ENCODE peak calls at places on chromosomes 13 and 19, in ten cellular contexts. U is neural crest cell, Z is fibroblast of the aortic adventitia, V is heart right ventricle, I is RWPE2, Y is body of pancreas, L is adrenal gland, J is lower leg skin, W is foreskin fibroblast, F is neural progenitor cell. K is an unnamed sample.

GRCh38 chr19:5805465-5806132 is 732 bp downstream of the NRTN start:
- DNase-seq in U (peak; percentile 94), Z (peak; percentile 24), V (peak; percentile 58), I (no peak), Y (peak; percentile 90), L (peak; percentile 85), J (peak; percentile 93), W (no peak), F (peak; percentile 97), K (peak; percentile 92)

GRCh38 chr19:47813304-47813994 is 8.3 kb upstream of the CRX start:
- DNase-seq in U (peak; percentile 92), Z (peak; percentile 39), V (peak; percentile 65), I (no peak), Y (peak; percentile 66), L (peak; percentile 73), J (peak; percentile 90), W (peak; percentile 12), F (peak; percentile 95), K (peak; percentile 73)

GRCh38 chr13:44819245-44819644 is 170.0 kb downstream of the NUFIP1 start:
- DNase-seq in U (no peak), Z (peak; percentile 75), V (no peak), I (no peak), Y (no peak), L (no peak), J (no peak), W (peak; percentile 65), F (no peak), K (no peak)

GRCh38 chr13:95564091-95564490 is 11.6 kb downstream of the CLDN10 start:
- DNase-seq in U (no peak), Z (peak; percentile 54), V (no peak), I (no peak), Y (no peak), L (no peak), J (no peak), W (no peak), F (no peak), K (no peak)

GRCh38 chr19:38736036-38736412 is 8.2 kb downstream of the CAPN12 start:
- DNase-seq in U (no peak), Z (no peak), V (peak; percentile 29), I (peak; percentile 59), Y (peak; percentile 68), L (peak; percentile 75), J (no peak), W (no peak), F (peak; percentile 82), K (peak; percentile 76)

GRCh38 chr19:42270346-42271044 is 1.4 kb downstream of the CIC start:
- DNase-seq in U (no peak), Z (peak; percentile 85), V (peak; percentile 50), I (peak; percentile 89), Y (peak; percentile 54), L (peak; percentile 80), J (no peak), W (peak; percentile 73), F (no peak), K (peak; percentile 92)

GRCh38 chr13:53783466-53783865 is 754.9 kb downstream of the OLFM4 start:
- DNase-seq in U (no peak), Z (no peak), V (no peak), I (no peak), Y (no peak), L (no peak), J (no peak), W (no peak), F (no peak), K (no peak)

GRCh38 chr19:3982701-3983541 is 2.3 kb downstream of the EEF2 start:
- DNase-seq in U (no peak), Z (peak; percentile 45), V (peak; percentile 8), I (peak; percentile 67), Y (peak; percentile 17), L (peak; percentile 49), J (no peak), W (peak; percentile 64), F (no peak), K (peak; percentile 70)

GRCh38 chr13:76944457-76944856 is 3.9 kb upstream of the ACOD1 start:
- DNase-seq in U (no peak), Z (peak; percentile 70), V (no peak), I (no peak), Y (no peak), L (peak; percentile 55), J (no peak), W (peak; percentile 64), F (no peak), K (no peak)

GRCh38 chr13:26095846-26096245 is 44.0 kb upstream of the SHISA2 start:
- DNase-seq in U (no peak), Z (no peak), V (no peak), I (no peak), Y (no peak), L (no peak), J (no peak), W (no peak), F (no peak), K (no peak)

DNA sequence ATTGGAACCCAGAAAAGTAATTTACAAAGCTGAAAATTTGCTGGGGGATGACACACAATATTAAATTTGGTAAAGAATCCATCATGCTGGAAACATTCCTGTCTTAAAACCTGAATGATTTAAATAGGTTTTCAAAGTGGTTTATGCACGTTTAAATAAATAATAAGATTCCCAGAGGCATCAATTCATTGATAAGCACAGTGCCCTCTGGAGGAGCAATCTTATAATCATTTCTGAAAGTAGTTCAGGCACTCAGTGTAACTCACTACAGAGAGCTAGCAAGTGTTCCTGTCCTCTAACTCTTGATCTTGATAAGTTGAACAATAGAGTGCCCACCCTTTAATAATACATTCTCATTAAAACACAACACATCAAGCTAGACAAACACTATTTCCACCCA is 43.5 kb upstream of the SHISA2 start:
- DNase-seq in U (no peak), Z (no peak), V (no peak), I (no peak), Y (no peak), L (no peak), J (no peak), W (no peak), F (no peak), K (no peak)
- TF ChIP-seq CTCF in U (no peak), Z (no peak), V (no peak), I (peak; percentile 40), Y (no peak), L (no peak), J (no peak), W (no peak), F (peak; percentile 50), K (no peak)

GRCh38 chr13:30129411-30129810 is 177.9 kb downstream of the KATNAL1 start:
- DNase-seq in U (no peak), Z (no peak), V (no peak), I (no peak), Y (no peak), L (no peak), J (no peak), W (no peak), F (no peak), K (no peak)

GRCh38 chr13:30125422-30126073 is 181.8 kb downstream of the KATNAL1 start:
- DNase-seq in U (no peak), Z (peak; percentile 96), V (no peak), I (no peak), Y (no peak), L (peak; percentile 22), J (no peak), W (peak; percentile 95), F (no peak), K (peak; percentile 90)

GRCh38 chr13:30128591-30128990 is 178.8 kb downstream of the KATNAL1 start:
- DNase-seq in U (no peak), Z (no peak), V (no peak), I (no peak), Y (no peak), L (no peak), J (no peak), W (no peak), F (no peak), K (no peak)

GRCh38 chr13:30128095-30128494 is 179.3 kb downstream of the KATNAL1 start:
- DNase-seq in U (no peak), Z (peak; percentile 43), V (no peak), I (no peak), Y (no peak), L (no peak), J (no peak), W (no peak), F (no peak), K (no peak)

DNA sequence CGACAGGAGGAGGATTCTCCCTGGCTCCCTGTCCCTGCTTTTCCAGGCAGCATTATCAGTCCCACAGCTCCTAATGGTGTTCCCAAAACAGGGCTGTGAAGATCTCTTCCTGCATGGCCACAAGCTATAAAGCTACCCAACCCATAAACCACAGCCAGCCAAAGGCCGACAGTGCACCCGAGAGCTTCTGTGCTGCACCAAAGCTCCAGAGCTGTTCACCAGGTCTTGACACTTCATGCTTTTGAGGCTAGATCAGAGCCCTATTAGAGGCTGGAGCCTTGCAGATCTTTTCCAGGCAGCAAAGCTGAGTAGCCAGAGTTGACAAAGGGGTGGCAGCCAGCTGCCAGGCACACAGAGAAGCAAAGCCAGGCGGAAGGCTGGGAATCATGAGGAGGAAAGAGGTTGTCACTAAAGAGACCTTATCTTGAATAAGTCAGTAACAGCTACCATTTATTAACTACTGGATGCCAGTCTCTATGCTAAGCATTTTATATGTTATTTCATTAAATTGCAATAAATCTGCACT is 180.4 kb downstream of the KATNAL1 start:
- DNase-seq in U (no peak), Z (no peak), V (no peak), I (no peak), Y (no peak), L (no peak), J (no peak), W (peak; percentile 91), F (no peak), K (no peak)
- TF ChIP-seq CTCF in U (no peak), Z (no peak), V (no peak), I (no peak), Y (no peak), L (no peak), J (no peak), W (no peak), F (no peak), K (no peak)

GRCh38 chr13:30617315-30618185 is at the start of gene USPL1:
- DNase-seq in U (peak; percentile 93), Z (peak; percentile 99), V (peak; percentile 99), I (peak; percentile 96), Y (peak; percentile 99), L (peak; percentile 98), J (peak; percentile 100), W (peak; percentile 100), F (peak; percentile 99), K (peak; percentile 99)
- TF ChIP-seq CTCF in U (peak; percentile 55), Z (peak; percentile 24), V (peak; percentile 43), I (no peak), Y (peak; percentile 84), L (peak; percentile 67), J (no peak), W (no peak), F (peak; percentile 36), K (no peak)

DNA sequence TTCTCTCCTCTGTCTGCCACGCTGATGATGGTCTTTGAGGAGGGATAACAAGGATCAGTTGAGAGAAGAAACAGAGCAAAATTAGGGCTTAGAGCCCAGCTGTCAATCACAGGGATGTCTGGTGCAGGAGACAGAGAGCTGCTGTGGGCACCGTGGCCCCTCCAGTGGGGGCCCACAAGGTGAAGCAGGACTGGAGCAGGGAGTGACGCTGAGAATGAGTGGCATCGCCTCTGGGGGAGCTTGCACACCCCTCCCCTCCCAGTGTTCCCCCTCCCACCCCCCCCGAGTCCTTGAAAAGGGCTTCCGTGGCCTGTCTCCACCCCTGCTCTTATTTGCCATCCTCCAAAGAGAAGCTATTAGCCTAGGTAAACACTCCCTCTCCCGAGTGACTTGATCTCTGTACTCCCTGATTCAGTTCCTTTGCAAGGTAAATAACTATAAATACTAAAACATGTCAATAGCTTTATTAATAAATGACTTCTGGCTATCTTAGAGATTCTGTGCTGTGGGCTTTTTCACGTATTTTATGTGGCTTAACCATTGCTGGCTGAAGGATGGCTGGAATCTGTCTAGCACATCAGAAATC is 440.0 kb downstream of the ZNF536 start:
- DNase-seq in U (no peak), Z (no peak), V (no peak), I (no peak), Y (no peak), L (no peak), J (no peak), W (no peak), F (no peak), K (no peak)
- TF ChIP-seq CTCF in U (no peak), Z (no peak), V (no peak), I (no peak), Y (no peak), L (no peak), J (no peak), W (no peak), F (no peak), K (no peak)

K was measured in sigmoid colon.